ENCODE peak calls at places on chromosomes 7 and 10, in ten cellular contexts. O is right lobe of liver, U is stomach, P is AG04450, T is fibroblast of lung, D is testis, E is OCI-LY7, J is breast epithelium, N is sigmoid colon, R is prostate gland. G is an unnamed sample.

GRCh38 chr10:96695366-96695765 is 24.9 kb downstream of the PIK3AP1 start:
- DNase-seq in E (peak), P (no peak), O (no peak), R (no peak), T (no peak), U (no peak), D (no peak), N (no peak), J (no peak), G (no peak)

GRCh38 chr10:112767156-112767555 is 182.9 kb upstream of the TCF7L2 start:
- DNase-seq in U (no peak), T (no peak), N (no peak), P (no peak), R (no peak), O (no peak), J (no peak), D (no peak), E (no peak), G (no peak)

GRCh38 chr10:35889226-35889625 is 247.1 kb upstream of the FZD8 start:
- DNase-seq in D (no peak), U (no peak), E (no peak), J (no peak), T (no peak), P (no peak), N (no peak), O (no peak), R (no peak), G (no peak)

GRCh38 chr7:103391150-103391549 is 43.7 kb downstream of the PSMC2 start:
- DNase-seq in R (no peak), P (no peak), D (no peak), T (no peak), U (no peak), J (no peak), N (no peak), O (no peak), E (no peak), G (no peak)

GRCh38 chr10:51000976-51001375 is 73.3 kb upstream of the PRKG1 start:
- DNase-seq in E (no peak), N (no peak), T (no peak), U (no peak), J (no peak), O (no peak), P (no peak), D (no peak), R (no peak), G (no peak)

GRCh38 chr7:70436815-70437350 is 695.1 kb upstream of the GALNT17 start:
- DNase-seq in D (no peak), E (no peak), U (no peak), N (no peak), O (no peak), J (no peak), T (no peak), P (no peak), R (no peak), G (no peak)

GRCh38 chr7:40348126-40348728 is 213.4 kb downstream of the SUGCT start:
- DNase-seq in T (no peak), E (no peak), N (no peak), P (no peak), O (no peak), J (no peak), R (no peak), D (no peak), U (no peak), G (no peak)

GRCh38 chr7:151380199-151381082 is 29.4 kb downstream of the WDR86 start:
- DNase-seq in J (no peak), D (no peak), P (no peak), T (no peak), E (no peak), U (no peak), O (peak), N (no peak), R (no peak), G (no peak)

GRCh38 chr7:3039787-3040186 is 3.9 kb downstream of the CARD11 start:
- DNase-seq in J (no peak), U (no peak), O (no peak), E (no peak), R (no peak), N (no peak), T (no peak), D (no peak), P (no peak), G (peak)

GRCh38 chr10:24926549-24926948 is 25.9 kb downstream of the PRTFDC1 start:
- DNase-seq in P (no peak), T (no peak), N (no peak), R (no peak), J (no peak), E (no peak), D (no peak), O (no peak), U (no peak), G (no peak)

GRCh38 chr7:109821156-109821555 is 1251.5 kb downstream of the DNAJB9 start:
- DNase-seq in R (no peak), E (no peak), O (no peak), P (no peak), N (no peak), U (no peak), T (no peak), J (no peak), D (no peak), G (no peak)

GRCh38 chr10:17793041-17793440 is 16.1 kb upstream of the MRC1 start:
- DNase-seq in P (no peak), D (no peak), O (no peak), E (no peak), R (no peak), U (no peak), J (no peak), T (no peak), N (no peak), G (no peak)

GRCh38 chr7:133941496-133941895 is 185.6 kb upstream of the LRGUK start:
- DNase-seq in R (no peak), D (no peak), U (no peak), T (peak), N (no peak), P (peak), J (no peak), E (no peak), O (no peak), G (no peak)

GRCh38 chr10:32939296-32940111 is 18.5 kb downstream of the ITGB1 start:
- DNase-seq in N (no peak), P (no peak), D (no peak), U (no peak), T (no peak), J (no peak), R (no peak), O (no peak), E (no peak), G (no peak)

DNA sequence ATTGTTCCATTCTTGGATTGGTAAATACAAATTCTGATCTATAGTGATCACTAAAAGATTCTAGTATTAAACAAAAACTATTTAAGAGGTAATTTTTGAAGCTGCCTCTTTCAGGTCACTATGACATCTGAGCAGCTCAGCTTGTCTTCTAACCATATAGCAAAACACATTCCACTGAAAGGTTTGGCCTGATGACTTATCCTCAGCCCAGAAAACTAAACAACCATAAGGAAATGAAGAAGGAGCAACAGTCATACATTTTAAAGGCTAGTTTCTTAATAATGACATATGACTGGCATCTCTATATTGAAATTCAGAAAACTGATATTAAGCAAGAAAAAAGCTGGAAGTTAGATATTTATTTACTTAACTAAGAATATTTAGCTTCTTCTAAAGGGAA is 24.6 kb downstream of the NT5C2 start:
- DNase-seq in T (peak), P (no peak), D (no peak), R (no peak), U (no peak), N (no peak), E (no peak), J (no peak), O (no peak), G (no peak)
- H3K27ac ChIP-seq in T (no peak), P (no peak), D (no peak), R (no peak), U (no peak), N (no peak), E (no peak), J (no peak), O (no peak), G (no peak)

GRCh38 chr7:139118803-139119485 is 9.4 kb upstream of the ZC3HAV1 start:
- DNase-seq in O (no peak), E (peak), D (no peak), J (no peak), P (no peak), T (peak), N (no peak), R (no peak), U (no peak), G (no peak)

GRCh38 chr7:139119486-139119849 is 9.9 kb upstream of the ZC3HAV1 start:
- DNase-seq in O (no peak), T (no peak), U (no peak), N (no peak), J (no peak), P (no peak), D (no peak), R (no peak), E (no peak), G (no peak)

GRCh38 chr7:139116999-139117398 is 7.5 kb upstream of the ZC3HAV1 start:
- DNase-seq in E (no peak), U (no peak), J (no peak), R (no peak), O (no peak), T (no peak), N (no peak), P (no peak), D (no peak), G (no peak)

GRCh38 chr7:139117599-139118233 is 8.2 kb upstream of the ZC3HAV1 start:
- DNase-seq in R (no peak), P (no peak), E (no peak), O (no peak), N (no peak), T (no peak), U (no peak), D (no peak), J (no peak), G (no peak)

GRCh38 chr7:139118234-139118802 is 8.8 kb upstream of the ZC3HAV1 start:
- DNase-seq in T (peak), U (no peak), E (no peak), J (no peak), O (no peak), N (no peak), R (no peak), P (no peak), D (no peak), G (no peak)
- TF ChIP-seq CTCF in T (no peak), U (no peak), E (no peak), J (no peak), O (no peak), N (no peak), R (no peak), P (no peak), D (no peak), G (no peak)

DNA sequence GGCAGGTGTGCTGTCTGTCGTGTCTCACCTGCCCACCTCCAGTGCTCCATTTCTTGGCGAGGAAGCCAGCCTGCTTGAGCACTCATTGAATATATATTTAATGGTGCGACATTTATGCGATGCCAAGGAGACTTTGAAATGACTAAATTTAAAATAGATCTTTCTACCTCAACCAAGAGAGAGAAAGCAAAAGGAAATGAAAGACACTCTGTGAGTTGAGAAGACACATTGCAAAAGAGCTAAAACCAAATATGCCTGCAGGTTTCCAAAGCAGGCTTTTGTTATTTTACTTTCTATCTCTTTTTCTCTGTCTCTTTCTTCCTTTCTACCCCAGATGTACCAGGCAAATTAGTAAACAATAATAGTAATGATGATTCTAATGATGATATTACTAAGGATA is 53.6 kb upstream of the AOAH start:
- DNase-seq in O (no peak), P (no peak), U (no peak), N (no peak), E (no peak), R (no peak), J (no peak), T (no peak), D (no peak), G (no peak)
- H3K4me3 ChIP-seq in O (no peak), P (no peak), U (no peak), N (no peak), E (no peak), R (no peak), J (no peak), T (no peak), D (no peak), G (no peak)

GRCh38 chr7:139830779-139831498 is 1.9 kb downstream of the TBXAS1 start:
- DNase-seq in T (no peak), E (no peak), P (no peak), N (no peak), U (no peak), O (no peak), D (no peak), R (no peak), J (no peak), G (no peak)
- H3K27ac ChIP-seq in T (no peak), E (no peak), P (no peak), N (no peak), U (peak), O (peak), D (no peak), R (no peak), J (no peak), G (no peak)

DNA sequence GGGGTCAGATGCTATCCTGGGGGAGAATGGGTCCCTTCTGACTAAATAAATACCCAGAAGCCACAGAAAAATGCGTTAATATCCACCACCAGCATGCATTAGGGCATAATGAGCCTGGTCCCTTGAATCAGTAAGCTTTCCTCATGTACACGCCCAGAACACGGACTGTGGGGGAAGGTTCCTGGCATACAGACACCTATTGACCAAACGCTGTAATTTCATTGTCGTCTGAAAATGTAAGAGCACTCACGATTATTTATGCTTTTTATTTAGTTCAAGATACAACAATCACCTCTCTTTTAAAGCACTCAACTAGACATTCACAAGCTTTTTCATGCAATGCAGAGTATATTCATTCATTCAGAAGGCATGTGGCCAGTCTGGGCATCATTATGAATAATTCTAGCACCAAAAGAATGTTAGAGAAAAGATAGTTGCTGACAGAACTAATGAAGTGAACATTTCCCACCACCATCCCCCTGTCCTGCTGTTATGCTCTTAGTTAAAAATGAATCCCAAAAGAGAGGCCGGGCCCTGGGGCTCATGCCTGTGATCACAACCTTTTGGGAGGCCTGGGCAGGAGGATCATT is 101.0 kb downstream of the SVIL start:
- DNase-seq in N (no peak), P (no peak), E (no peak), J (no peak), U (no peak), R (no peak), O (no peak), T (no peak), D (no peak), G (no peak)
- TF ChIP-seq CTCF in N (no peak), P (no peak), E (no peak), J (no peak), U (no peak), R (no peak), O (no peak), T (no peak), D (no peak), G (no peak)

GRCh38 chr7:73703225-73703624 is 16.2 kb downstream of the STX1A start:
- DNase-seq in E (no peak), P (no peak), N (no peak), J (no peak), O (no peak), D (no peak), R (no peak), U (no peak), T (no peak), G (no peak)
- H3K4me3 ChIP-seq in E (no peak), P (no peak), N (no peak), J (no peak), O (no peak), D (no peak), R (no peak), U (peak), T (no peak), G (no peak)

DNA sequence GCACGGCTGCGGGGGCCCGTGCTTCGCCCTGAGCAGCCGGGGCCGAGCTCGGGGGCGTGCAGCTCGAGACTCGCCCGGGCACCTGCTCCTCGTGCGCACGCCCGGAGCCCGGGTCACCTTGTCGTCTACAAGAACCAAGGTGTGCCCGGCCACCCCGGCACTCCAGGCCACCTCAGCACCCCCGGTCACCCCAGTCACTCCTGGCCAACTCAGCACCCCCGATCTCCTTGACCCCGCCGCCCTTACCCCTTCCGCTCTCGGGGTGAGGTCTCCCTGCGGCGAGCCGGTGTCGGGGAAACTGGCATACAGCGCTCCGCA is 268 bp upstream of the IGFBP3 start:
- DNase-seq in T (no peak), N (no peak), P (no peak), R (no peak), O (no peak), U (no peak), J (no peak), E (no peak), D (peak), G (no peak)
- H3K27ac ChIP-seq in T (no peak), N (no peak), P (no peak), R (no peak), O (peak), U (peak), J (no peak), E (no peak), D (no peak), G (peak)

GRCh38 chr10:78757542-78757941 is 311.2 kb upstream of the ZMIZ1 start:
- DNase-seq in O (no peak), E (no peak), D (no peak), P (peak), N (no peak), R (no peak), J (no peak), T (peak), U (no peak), G (no peak)

GRCh38 chr10:78758176-78758575 is 310.6 kb upstream of the ZMIZ1 start:
- DNase-seq in J (no peak), D (no peak), U (no peak), E (no peak), P (no peak), N (no peak), O (no peak), T (no peak), R (no peak), G (no peak)

GRCh38 chr10:78755877-78756455 is 312.8 kb upstream of the ZMIZ1 start:
- DNase-seq in J (no peak), T (no peak), D (no peak), O (no peak), P (no peak), U (no peak), R (no peak), N (no peak), E (no peak), G (no peak)

GRCh38 chr10:78755075-78755695 is 313.6 kb upstream of the ZMIZ1 start:
- DNase-seq in D (no peak), R (no peak), T (no peak), E (no peak), U (no peak), P (no peak), O (no peak), J (no peak), N (no peak), G (no peak)

GRCh38 chr10:78756604-78757442 is 311.9 kb upstream of the ZMIZ1 start:
- DNase-seq in U (peak), T (peak), E (no peak), R (peak), D (peak), J (peak), N (peak), P (peak), O (peak), G (peak)
- TF ChIP-seq CTCF in U (no peak), T (no peak), E (no peak), R (no peak), D (no peak), J (no peak), N (no peak), P (no peak), O (no peak), G (no peak)

GRCh38 chr7:1475393-1475792 is 16.1 kb upstream of the MICALL2 start:
- DNase-seq in P (no peak), J (no peak), O (no peak), T (no peak), U (no peak), R (no peak), D (no peak), N (no peak), E (no peak), G (no peak)

GRCh38 chr7:1475991-1476390 is 16.7 kb upstream of the MICALL2 start:
- DNase-seq in U (no peak), R (no peak), T (no peak), O (no peak), E (no peak), N (no peak), D (no peak), J (no peak), P (no peak), G (no peak)

GRCh38 chr7:1476859-1477258 is 17.6 kb upstream of the MICALL2 start:
- DNase-seq in D (no peak), U (no peak), T (no peak), J (no peak), P (no peak), E (no peak), N (no peak), R (no peak), O (no peak), G (no peak)

GRCh38 chr7:1474736-1475135 is 15.5 kb upstream of the MICALL2 start:
- DNase-seq in U (no peak), P (no peak), O (no peak), T (peak), N (no peak), J (no peak), R (no peak), E (no peak), D (no peak), G (no peak)

GRCh38 chr7:1473864-1474512 is 14.7 kb upstream of the MICALL2 start:
- DNase-seq in J (peak), E (peak), R (peak), U (peak), P (peak), N (peak), D (peak), O (peak), T (peak), G (peak)
- H3K4me3 ChIP-seq in J (no peak), E (no peak), R (no peak), U (no peak), P (no peak), N (no peak), D (no peak), O (no peak), T (no peak), G (no peak)